ENCODE peak calls at places on chromosomes 13 and 19, in ten cellular contexts. O is fibroblast of villous mesenchyme, F is SK-N-SH, B is K562, M is uterus, H is mucosa of descending colon, Y is breast epithelium, W is AG10803, C is adrenal gland, R is endodermal cell. P is an unnamed sample.

GRCh38 chr13:80337011-80337688 is 3.8 kb downstream of the SPRY2 start:
- DNase-seq in C (no peak), F (peak; percentile 31), R (peak; percentile 56), O (no peak), B (no peak), M (no peak), W (no peak), Y (no peak), H (peak; percentile 36), P (no peak)

GRCh38 chr19:6048808-6049405 is 61.4 kb downstream of the RFX2 start:
- DNase-seq in H (peak; percentile 84), C (peak; percentile 74), F (peak; percentile 91), Y (peak; percentile 53), M (peak; percentile 80), R (peak; percentile 90), B (peak; percentile 83), O (peak; percentile 70), W (peak; percentile 68), P (peak; percentile 81)

GRCh38 chr13:108987488-108987887 is 358.1 kb downstream of the MYO16 start:
- DNase-seq in M (no peak), C (no peak), F (no peak), Y (peak; percentile 49), H (no peak), B (no peak), O (peak; percentile 25), R (no peak), W (peak; percentile 93), P (no peak)

GRCh38 chr19:47274891-47275865 is 493 bp downstream of the INAFM1 start:
- DNase-seq in B (no peak), R (peak; percentile 75), C (peak; percentile 66), O (no peak), M (peak; percentile 57), H (no peak), F (peak; percentile 60), Y (no peak), W (peak; percentile 6), P (no peak)

GRCh38 chr19:18777156-18777724 is 13.9 kb downstream of the COMP start:
- DNase-seq in W (no peak), C (no peak), F (no peak), Y (no peak), M (no peak), H (no peak), R (no peak), B (no peak), O (no peak), P (no peak)

GRCh38 chr13:111906816-111907215 is 160.1 kb upstream of the SOX1 start:
- DNase-seq in C (no peak), O (no peak), F (no peak), M (no peak), R (peak; percentile 23), W (no peak), B (no peak), H (no peak), Y (no peak), P (no peak)

GRCh38 chr13:40876020-40876738 is 86.8 kb downstream of the SLC25A15 start:
- DNase-seq in M (no peak), F (no peak), C (no peak), O (no peak), Y (no peak), W (no peak), R (no peak), B (no peak), H (no peak), P (no peak)

GRCh38 chr19:29086182-29086581 is 126.8 kb downstream of the UQCRFS1 start:
- DNase-seq in O (no peak), W (no peak), B (no peak), Y (no peak), H (no peak), M (no peak), C (no peak), R (no peak), F (no peak), P (no peak)

GRCh38 chr19:46080561-46080960 is 39.8 kb upstream of the IGFL4 start:
- DNase-seq in R (no peak), W (peak; percentile 92), C (no peak), M (peak; percentile 80), B (no peak), H (no peak), O (peak; percentile 71), Y (no peak), F (no peak), P (no peak)

GRCh38 chr19:55376381-55376933 is at the start of gene TMEM190:
- DNase-seq in Y (no peak), F (peak; percentile 32), H (no peak), W (no peak), B (peak; percentile 62), M (no peak), C (no peak), R (peak; percentile 88), O (no peak), P (no peak)

GRCh38 chr13:26184791-26185250 is 37.3 kb downstream of the RNF6 start:
- DNase-seq in M (peak; percentile 53), R (peak; percentile 82), Y (peak; percentile 40), W (peak; percentile 73), F (peak; percentile 70), H (peak; percentile 66), C (peak; percentile 70), O (peak; percentile 76), B (peak; percentile 45), P (peak; percentile 86)

GRCh38 chr19:30898353-30899103 is 450.7 kb downstream of the TSHZ3 start:
- DNase-seq in W (no peak), F (no peak), Y (no peak), H (no peak), R (peak; percentile 71), O (no peak), M (no peak), B (no peak), C (no peak), P (no peak)

GRCh38 chr19:55482128-55482961 is 2.6 kb upstream of the NAT14 start:
- DNase-seq in O (no peak), F (no peak), R (peak; percentile 51), H (no peak), C (no peak), W (no peak), B (no peak), M (no peak), Y (no peak), P (no peak)

DNA sequence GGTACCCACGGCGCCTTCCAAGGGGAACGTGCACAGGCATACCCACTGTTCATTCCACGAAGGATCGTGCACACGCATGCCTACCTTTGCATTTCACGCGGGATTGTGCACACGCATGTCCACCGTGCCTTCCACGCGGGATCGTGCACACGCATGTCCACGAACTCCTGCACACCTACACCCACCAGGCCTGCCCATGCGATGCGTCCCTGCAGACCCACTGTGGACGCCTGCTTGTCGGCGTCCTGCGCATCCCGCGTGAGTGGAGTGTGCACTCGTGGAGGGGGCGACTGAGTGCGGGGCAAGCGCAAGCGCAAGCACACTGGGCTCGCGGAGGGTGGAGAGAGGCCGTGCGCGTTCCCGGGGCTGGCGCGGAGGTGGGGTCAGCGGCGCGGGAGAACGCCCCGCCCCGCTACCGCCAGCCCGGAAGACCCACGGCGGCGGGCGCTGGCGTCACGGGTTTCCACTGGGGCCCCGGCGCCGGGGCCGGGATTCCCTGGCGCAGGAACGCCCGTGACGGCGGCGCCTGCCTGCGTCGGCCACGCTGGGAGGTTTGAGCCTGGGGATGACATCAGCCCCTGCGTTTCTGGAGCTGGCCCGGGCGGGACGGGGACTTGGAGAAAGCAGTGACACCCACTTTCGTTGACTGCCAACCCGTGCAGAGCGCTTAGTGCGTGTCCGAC is 18.7 kb downstream of the GADD45B start:
- DNase-seq in F (peak; percentile 88), Y (peak; percentile 55), M (peak; percentile 74), H (peak; percentile 83), C (peak; percentile 89), B (peak; percentile 92), R (no peak), W (peak; percentile 83), O (peak; percentile 92), P (peak; percentile 64)
- H3K4me3 ChIP-seq in F (peak overlapping the region; percentile 70), Y (peak overlapping the region; percentile 48), M (peak overlapping the region; percentile 46), H (peak overlapping the region; percentile 22), C (no peak overlapping the region), B (peak overlapping the region; percentile 37), R (peak overlapping the region; percentile 77), W (peak overlapping the region; percentile 70), O (peak overlapping the region; percentile 69), P (peak overlapping the region; percentile 63)

DNA sequence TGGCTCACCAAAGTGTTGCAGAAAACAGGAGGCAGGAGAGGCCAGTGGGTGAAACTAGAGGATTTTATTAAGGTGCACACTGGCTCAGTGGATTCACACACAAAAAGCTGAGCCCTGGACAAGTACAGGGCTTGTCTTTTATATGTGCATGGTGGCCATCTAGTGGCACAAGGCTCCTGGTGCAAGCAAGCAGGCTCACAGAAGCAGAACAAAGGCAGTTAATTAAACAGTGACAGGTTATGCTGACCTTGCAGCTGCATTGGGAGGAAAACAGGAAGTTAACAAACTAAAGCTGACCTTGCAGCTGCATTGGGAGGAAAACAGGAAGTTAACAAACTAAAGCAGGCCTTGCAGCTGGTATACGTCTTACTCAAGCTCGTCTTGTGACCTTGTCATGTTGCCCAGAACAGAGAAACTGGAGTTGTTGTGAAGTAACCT is 65.3 kb upstream of the ZNF681 start:
- DNase-seq in B (no peak), C (peak; percentile 7), M (no peak), W (no peak), H (peak; percentile 48), O (no peak), F (peak; percentile 27), Y (no peak), R (peak; percentile 75), P (peak; percentile 23)
- TF ChIP-seq CTCF in B (peak; percentile 51), C (peak; percentile 22), M (no peak), W (no peak), H (peak; percentile 20), O (no peak), F (peak; percentile 22), Y (no peak), R (peak; percentile 76), P (no peak)

GRCh38 chr19:39327990-39328705 is 7.5 kb upstream of the LRFN1 start:
- DNase-seq in W (peak; percentile 60), B (peak; percentile 78), H (peak; percentile 90), C (peak; percentile 80), M (peak; percentile 87), R (peak; percentile 97), Y (peak; percentile 80), O (peak; percentile 67), F (peak; percentile 84), P (peak; percentile 68)

GRCh38 chr19:39329948-39330347 is 5.9 kb downstream of the GMFG start:
- DNase-seq in B (no peak), M (no peak), C (no peak), W (no peak), Y (no peak), H (no peak), R (no peak), F (no peak), O (no peak), P (no peak)

GRCh38 chr19:39325778-39326680 is 5.4 kb upstream of the LRFN1 start:
- DNase-seq in C (no peak), H (no peak), Y (no peak), B (peak; percentile 77), W (peak; percentile 17), O (no peak), M (no peak), R (peak; percentile 63), F (peak; percentile 53), P (no peak)

GRCh38 chr19:39324242-39324842 is 3.7 kb upstream of the LRFN1 start:
- DNase-seq in H (no peak), O (no peak), W (no peak), F (no peak), C (no peak), Y (no peak), R (no peak), M (no peak), B (no peak), P (no peak)

GRCh38 chr19:39327318-39327717 is 6.7 kb upstream of the LRFN1 start:
- DNase-seq in F (no peak), O (no peak), H (no peak), Y (no peak), M (no peak), B (no peak), R (no peak), C (no peak), W (no peak), P (no peak)
- H3K4me3 ChIP-seq in F (no peak overlapping the region), O (no peak overlapping the region), H (no peak overlapping the region), Y (no peak overlapping the region), M (no peak overlapping the region), B (no peak overlapping the region), R (no peak overlapping the region), C (no peak overlapping the region), W (no peak overlapping the region), P (no peak overlapping the region)

GRCh38 chr13:38191016-38191415 is 158.6 kb upstream of the UFM1 start:
- DNase-seq in B (no peak), H (no peak), Y (no peak), F (no peak), O (no peak), R (no peak), C (no peak), M (no peak), W (no peak), P (no peak)
- TF ChIP-seq CTCF in B (no peak), H (no peak), Y (no peak), F (no peak), O (no peak), R (no peak), C (no peak), M (no peak), W (no peak), P (no peak)

P was measured in GM12865.